ENCODE peak calls at places on chromosomes 5 and 9, in five cellular contexts. Y, C, W, Z and H are unnamed samples.

GRCh38 chr5:132064738-132065331 is 4.4 kb downstream of the IL3 start:
- DNase-seq in Z (peak), Y (peak), W (peak), C (peak), H (peak)

GRCh38 chr9:12718482-12719026 is 25.4 kb downstream of the TYRP1 start:
- DNase-seq in Y (peak), W (no peak), Z (no peak), C (peak), H (peak)

GRCh38 chr9:4530375-4530774 is 40.1 kb downstream of the SLC1A1 start:
- DNase-seq in Z (no peak), Y (peak), C (no peak), W (no peak), H (no peak)

GRCh38 chr9:133127340-133127981 is 6.4 kb upstream of the RALGDS start:
- DNase-seq in Y (no peak), Z (no peak), C (no peak), W (no peak), H (no peak)

GRCh38 chr9:133115604-133116345 is 5.3 kb downstream of the RALGDS start:
- DNase-seq in W (peak), C (no peak), Y (peak), Z (peak), H (no peak)

GRCh38 chr5:151684690-151685361 is 1.9 kb downstream of the SPARC start:
- DNase-seq in Z (peak), Y (peak), W (no peak), C (peak), H (peak)

GRCh38 chr9:121888438-121888775 is 204.7 kb downstream of the TTLL11 start:
- DNase-seq in C (no peak), W (no peak), Y (peak), Z (peak), H (no peak)

GRCh38 chr5:133425764-133426738 is 186.3 kb downstream of the FSTL4 start:
- DNase-seq in Z (no peak), W (no peak), C (peak), Y (no peak), H (no peak)

GRCh38 chr5:148120317-148120716 is 48.0 kb upstream of the SPINK14 start:
- DNase-seq in W (no peak), C (no peak), Y (no peak), Z (no peak), H (no peak)

GRCh38 chr5:154228696-154229095 is 38.2 kb downstream of the GALNT10 start:
- DNase-seq in C (no peak), Y (no peak), W (no peak), Z (no peak), H (no peak)

GRCh38 chr9:23321049-23321448 is 505.0 kb downstream of the ELAVL2 start:
- DNase-seq in Z (no peak), C (no peak), W (no peak), Y (no peak), H (no peak)

GRCh38 chr5:54769072-54769471 is 216.3 kb downstream of the ESM1 start:
- DNase-seq in W (peak), Z (no peak), Y (no peak), C (no peak), H (no peak)

GRCh38 chr5:9710069-9710468 is 79.9 kb upstream of the TAS2R1 start:
- DNase-seq in C (no peak), Z (no peak), W (no peak), Y (no peak), H (no peak)

GRCh38 chr9:8256880-8257279 is 457.3 kb upstream of the DMAC1 start:
- DNase-seq in Z (no peak), C (no peak), W (no peak), Y (no peak), H (no peak)

GRCh38 chr5:132526290-132526973 is 16.9 kb downstream of the IL5 start:
- DNase-seq in C (peak), Z (peak), W (peak), Y (peak), H (peak)

GRCh38 chr5:102772273-102772672 is 17.2 kb downstream of the PAM start:
- DNase-seq in W (no peak), C (no peak), Z (no peak), Y (no peak), H (no peak)

GRCh38 chr5:18754201-18754600 is 1119.9 kb downstream of the TAF11L14 start:
- DNase-seq in Y (no peak), W (no peak), C (no peak), Z (no peak), H (no peak)

GRCh38 chr5:82635561-82636288 is 357.6 kb upstream of the RPS23 start:
- DNase-seq in Z (no peak), C (no peak), Y (peak), W (no peak), H (no peak)

GRCh38 chr5:14149672-14150053 is 6.5 kb downstream of the TRIO start:
- DNase-seq in Y (no peak), Z (no peak), W (no peak), C (no peak), H (no peak)

GRCh38 chr9:37801959-37802711 is 1.5 kb downstream of the DCAF10 start:
- DNase-seq in C (no peak), W (no peak), Z (no peak), Y (no peak), H (no peak)

GRCh38 chr5:126449751-126450271 is 26.6 kb downstream of the GRAMD2B start:
- DNase-seq in Z (no peak), W (no peak), Y (peak), C (no peak), H (no peak)

GRCh38 chr5:178324481-178325310 is 92.1 kb upstream of the PHYKPL start:
- DNase-seq in C (no peak), W (no peak), Z (no peak), Y (no peak), H (no peak)

GRCh38 chr5:167721926-167722440 is 569.5 kb upstream of the WWC1 start:
- DNase-seq in C (no peak), Y (peak), Z (no peak), W (no peak), H (no peak)

GRCh38 chr5:83312672-83313071 is 158.9 kb upstream of the VCAN start:
- DNase-seq in Y (no peak), W (no peak), C (no peak), Z (no peak), H (no peak)

GRCh38 chr5:160685695-160686094 is 166.3 kb downstream of the ATP10B start:
- DNase-seq in W (no peak), C (peak), Y (peak), Z (no peak), H (no peak)

GRCh38 chr5:145246379-145246778 is 588.8 kb downstream of the PRELID2 start:
- DNase-seq in Z (no peak), Y (no peak), W (no peak), C (no peak), H (no peak)

GRCh38 chr5:152314196-152314829 is 90.8 kb downstream of the NMUR2 start:
- DNase-seq in C (no peak), Z (no peak), W (no peak), Y (no peak), H (no peak)

GRCh38 chr5:50727149-50727496 is 60.7 kb downstream of the PARP8 start:
- DNase-seq in W (no peak), Y (peak), C (no peak), Z (no peak), H (no peak)

GRCh38 chr9:114894206-114894605 is 36.2 kb downstream of the TNFSF8 start:
- DNase-seq in Z (no peak), W (no peak), Y (peak), C (no peak), H (no peak)

GRCh38 chr9:126440938-126441337 is 114.3 kb downstream of the MVB12B start:
- DNase-seq in C (peak), Y (peak), W (no peak), Z (peak), H (peak)

GRCh38 chr5:58011301-58011700 is 448.6 kb downstream of the PLK2 start:
- DNase-seq in C (no peak), W (no peak), Y (no peak), Z (no peak), H (no peak)

GRCh38 chr9:3980771-3981170 is 319.1 kb downstream of the GLIS3 start:
- DNase-seq in W (no peak), Y (peak), Z (no peak), C (peak), H (peak)

GRCh38 chr9:79692857-79693571 is 121.2 kb downstream of the TLE4 start:
- DNase-seq in C (no peak), Y (no peak), W (no peak), Z (no peak), H (no peak)

GRCh38 chr9:128512820-128513219 is 8.3 kb downstream of the GLE1 start:
- DNase-seq in Y (no peak), W (no peak), C (no peak), Z (no peak), H (no peak)